ENCODE peak calls at places on chromosomes 3 and 15, in six cellular contexts. H is KG1; E is A172; Z is DMS79 treated with DMSO at 0.1 percent for 48 hours; S is mucosa of descending colon; B is CD8-positive, alpha-beta T cell. Y is an unnamed sample.

GRCh38 chr15:101534376-101534970 is 45.0 kb upstream of the PCSK6 start:
- DNase-seq in H (no peak), S (no peak), B (no peak), Z (no peak), E (no peak), Y (no peak)

GRCh38 chr15:64067564-64068030 is 21.3 kb upstream of the DAPK2 start:
- DNase-seq in Z (peak; percentile 16), S (peak; percentile 35), B (peak; percentile 54), H (peak; percentile 62), E (peak; percentile 52), Y (no peak)

GRCh38 chr3:108406661-108407206 is 103.7 kb downstream of the MYH15 start:
- DNase-seq in S (no peak), H (peak; percentile 27), E (peak; percentile 80), B (no peak), Z (peak; percentile 53), Y (no peak)

GRCh38 chr15:31427411-31427810 is 100.8 kb downstream of the KLF13 start:
- DNase-seq in H (no peak), E (no peak), S (no peak), B (no peak), Z (no peak), Y (no peak)

GRCh38 chr15:25246641-25247417 is 192.0 kb downstream of the UBE3A start:
- DNase-seq in B (no peak), E (no peak), S (peak; percentile 6), H (no peak), Z (no peak), Y (peak; percentile 56)

GRCh38 chr3:135905058-135905724 is 60.3 kb upstream of the PPP2R3A start:
- DNase-seq in B (no peak), S (no peak), E (no peak), H (no peak), Z (no peak), Y (no peak)

GRCh38 chr3:135368316-135368715 is 573.3 kb downstream of the EPHB1 start:
- DNase-seq in S (no peak), B (no peak), E (no peak), H (no peak), Z (no peak), Y (no peak)

GRCh38 chr3:38829404-38829803 is 13.4 kb upstream of the SCN10A start:
- DNase-seq in H (no peak), Z (no peak), B (no peak), E (peak; percentile 63), S (no peak), Y (no peak)

GRCh38 chr3:129387492-129387891 is 40.9 kb downstream of the EFCAB12 start:
- DNase-seq in B (no peak), E (no peak), H (no peak), S (no peak), Z (no peak), Y (no peak)

GRCh38 chr15:36793205-36793604 is 213.8 kb downstream of the CDIN1 start:
- DNase-seq in E (no peak), B (no peak), Z (no peak), H (no peak), S (no peak), Y (no peak)

GRCh38 chr3:67637255-67637900 is 17.0 kb downstream of the SUCLG2 start:
- DNase-seq in S (no peak), B (no peak), Z (no peak), H (no peak), E (no peak), Y (no peak)

GRCh38 chr3:169239756-169240155 is 423.8 kb downstream of the MECOM start:
- DNase-seq in E (no peak), B (no peak), Z (no peak), S (no peak), H (no peak), Y (no peak)

GRCh38 chr3:113981803-113982202 is 34.0 kb downstream of the ZDHHC23 start:
- DNase-seq in E (no peak), S (no peak), H (no peak), Z (no peak), B (no peak), Y (no peak)

GRCh38 chr3:187781001-187781400 is 35.7 kb upstream of the BCL6 start:
- DNase-seq in H (no peak), Z (no peak), S (no peak), B (no peak), E (no peak), Y (no peak)

GRCh38 chr3:64619216-64619615 is 68.6 kb downstream of the ADAMTS9 start:
- DNase-seq in S (no peak), B (no peak), Z (no peak), H (no peak), E (no peak), Y (no peak)

GRCh38 chr3:53422954-53423708 is 71.3 kb upstream of the CACNA1D start:
- DNase-seq in E (no peak), Z (no peak), B (no peak), H (no peak), S (no peak), Y (no peak)

GRCh38 chr15:39299506-39300267 is 281.2 kb upstream of the THBS1 start:
- DNase-seq in H (no peak), S (no peak), E (no peak), B (no peak), Z (no peak), Y (no peak)

GRCh38 chr15:67025719-67026118 is 39.7 kb upstream of the SMAD3 start:
- DNase-seq in B (no peak), S (peak; percentile 63), H (no peak), Z (no peak), E (peak; percentile 81), Y (peak; percentile 83)

GRCh38 chr3:143267984-143268383 is 148.4 kb downstream of the CHST2 start:
- DNase-seq in H (no peak), E (peak; percentile 43), Z (no peak), B (no peak), S (no peak), Y (no peak)

GRCh38 chr3:60757724-60758123 is 493.5 kb downstream of the FHIT start:
- DNase-seq in S (no peak), E (no peak), B (no peak), H (no peak), Z (no peak), Y (no peak)

GRCh38 chr3:197854596-197855343 is 63.7 kb downstream of the LRCH3 start:
- DNase-seq in Z (no peak), H (no peak), B (no peak), S (no peak), E (peak; percentile 96), Y (no peak)

GRCh38 chr15:70426065-70426821 is 328.5 kb upstream of the TLE3 start:
- DNase-seq in E (peak; percentile 28), B (no peak), S (no peak), Z (no peak), H (no peak), Y (no peak)

GRCh38 chr3:193132923-193133463 is 108.0 kb upstream of the PLAAT1 start:
- DNase-seq in S (no peak), B (no peak), H (no peak), E (no peak), Z (no peak), Y (no peak)

GRCh38 chr15:59278120-59278519 is 71.5 kb downstream of the LDHAL6B start:
- DNase-seq in B (no peak), E (no peak), Z (no peak), S (no peak), H (no peak), Y (no peak)

GRCh38 chr3:115975353-115975752 is 352.0 kb downstream of the GAP43 start:
- DNase-seq in H (no peak), Z (peak; percentile 85), S (no peak), B (no peak), E (peak; percentile 86), Y (no peak)

GRCh38 chr15:22966321-22967083 is 13.7 kb downstream of the CYFIP1 start:
- DNase-seq in S (no peak), B (no peak), E (no peak), H (no peak), Z (no peak), Y (no peak)

GRCh38 chr15:37100109-37100873 is at the start of gene MEIS2:
- DNase-seq in H (no peak), Z (peak; percentile 56), S (peak; percentile 80), B (no peak), E (peak; percentile 79), Y (peak; percentile 97)

GRCh38 chr15:33098082-33099058 is 96.1 kb downstream of the FMN1 start:
- DNase-seq in S (no peak), H (no peak), B (no peak), E (peak; percentile 74), Z (no peak), Y (no peak)

GRCh38 chr15:58420579-58421043 is 11.2 kb upstream of the LIPC start:
- DNase-seq in H (no peak), Z (no peak), B (no peak), E (no peak), S (no peak), Y (no peak)

GRCh38 chr15:98658831-98659699 is 10.7 kb downstream of the IGF1R start:
- DNase-seq in H (no peak), Z (peak; percentile 15), S (no peak), E (peak; percentile 46), B (peak; percentile 7), Y (no peak)

GRCh38 chr15:38877471-38877870 is 312.9 kb upstream of the RASGRP1 start:
- DNase-seq in Z (no peak), S (no peak), E (no peak), H (no peak), B (no peak), Y (no peak)

GRCh38 chr3:63988943-63989342 is 34.4 kb downstream of the PSMD6 start:
- DNase-seq in S (no peak), B (no peak), H (no peak), E (no peak), Z (no peak), Y (no peak)

GRCh38 chr3:12638105-12638504 is 25.8 kb downstream of the RAF1 start:
- DNase-seq in H (no peak), Z (no peak), E (peak; percentile 10), S (no peak), B (no peak), Y (no peak)

GRCh38 chr15:32717290-32718081 is at the start of gene GREM1:
- DNase-seq in Z (no peak), S (peak; percentile 44), B (no peak), H (no peak), E (no peak), Y (no peak)

GRCh38 chr3:78115983-78116382 is 1076.1 kb downstream of the ROBO2 start:
- DNase-seq in H (no peak), Z (no peak), S (no peak), B (no peak), E (no peak), Y (no peak)

GRCh38 chr3:31980530-31981205 is 394 bp downstream of the OSBPL10 start:
- DNase-seq in H (no peak), Z (no peak), B (peak; percentile 28), S (peak; percentile 90), E (peak; percentile 52), Y (peak; percentile 88)

GRCh38 chr3:185656321-185656840 is 70.3 kb downstream of the SENP2 start:
- DNase-seq in S (no peak), E (peak; percentile 98), Z (no peak), B (no peak), H (no peak), Y (no peak)

GRCh38 chr3:44321335-44321734 is 17.2 kb upstream of the TCAIM start:
- DNase-seq in B (no peak), S (no peak), H (no peak), E (no peak), Z (no peak), Y (no peak)